ENCODE peak calls at places on chromosome 5, in five cellular contexts. One of them, this sample, is unnamed.

GRCh38 chr5:81181576-81182316 is 51.4 kb upstream of the CKMT2 start:
- DNase-seq in Kasumi-1: peak; percentile 23
- DNase-seq in stimulated activated naive CD8-positive, alpha-beta T cell treated with anti-CD3 and anti-CD28 coated beads, Interleukin-15, amount 100 ng/mL, for 72 hours: no peak
- DNase-seq in astrocyte of the cerebellum: no peak
- DNase-seq in H1: no peak
- DNase-seq in this sample: no peak

GRCh38 chr5:67493676-67494075 is 297.1 kb upstream of the CD180 start:
- DNase-seq in Kasumi-1: peak; percentile 35
- DNase-seq in stimulated activated naive CD8-positive, alpha-beta T cell treated with anti-CD3 and anti-CD28 coated beads, Interleukin-15, amount 100 ng/mL, for 72 hours: no peak
- DNase-seq in astrocyte of the cerebellum: no peak
- DNase-seq in H1: no peak
- DNase-seq in this sample: peak; percentile 1

GRCh38 chr5:180115326-180116076 is 43.9 kb upstream of the RNF130 start:
- DNase-seq in Kasumi-1: no peak
- DNase-seq in stimulated activated naive CD8-positive, alpha-beta T cell treated with anti-CD3 and anti-CD28 coated beads, Interleukin-15, amount 100 ng/mL, for 72 hours: no peak
- DNase-seq in astrocyte of the cerebellum: no peak
- DNase-seq in H1: no peak
- DNase-seq in this sample: no peak

GRCh38 chr5:84382363-84383295 is 2.1 kb downstream of the EDIL3 start:
- DNase-seq in Kasumi-1: peak; percentile 6
- DNase-seq in stimulated activated naive CD8-positive, alpha-beta T cell treated with anti-CD3 and anti-CD28 coated beads, Interleukin-15, amount 100 ng/mL, for 72 hours: no peak
- DNase-seq in astrocyte of the cerebellum: no peak
- DNase-seq in H1: no peak
- DNase-seq in this sample: peak; percentile 39

GRCh38 chr5:170360712-170361501 is 28.3 kb downstream of the KCNMB1 start:
- DNase-seq in Kasumi-1: peak; percentile 67
- DNase-seq in stimulated activated naive CD8-positive, alpha-beta T cell treated with anti-CD3 and anti-CD28 coated beads, Interleukin-15, amount 100 ng/mL, for 72 hours: no peak
- DNase-seq in astrocyte of the cerebellum: no peak
- DNase-seq in H1: no peak
- DNase-seq in this sample: no peak

GRCh38 chr5:141349917-141350619 is at the start of gene PCDHGB1:
- DNase-seq in Kasumi-1: no peak
- DNase-seq in stimulated activated naive CD8-positive, alpha-beta T cell treated with anti-CD3 and anti-CD28 coated beads, Interleukin-15, amount 100 ng/mL, for 72 hours: no peak
- DNase-seq in astrocyte of the cerebellum: no peak
- DNase-seq in H1: no peak
- DNase-seq in this sample: peak; percentile 76

GRCh38 chr5:141084487-141084989 is 9.9 kb upstream of the PCDHB2 start:
- DNase-seq in Kasumi-1: no peak
- DNase-seq in stimulated activated naive CD8-positive, alpha-beta T cell treated with anti-CD3 and anti-CD28 coated beads, Interleukin-15, amount 100 ng/mL, for 72 hours: peak; percentile 24
- DNase-seq in astrocyte of the cerebellum: no peak
- DNase-seq in H1: peak; percentile 44
- DNase-seq in this sample: peak; percentile 52

GRCh38 chr5:1133510-1134255 is 21.8 kb upstream of the SLC12A7 start:
- DNase-seq in Kasumi-1: no peak
- DNase-seq in stimulated activated naive CD8-positive, alpha-beta T cell treated with anti-CD3 and anti-CD28 coated beads, Interleukin-15, amount 100 ng/mL, for 72 hours: no peak
- DNase-seq in astrocyte of the cerebellum: no peak
- DNase-seq in H1: no peak
- DNase-seq in this sample: no peak

GRCh38 chr5:17918373-17919104 is 284.3 kb downstream of the TAF11L14 start:
- DNase-seq in Kasumi-1: no peak
- DNase-seq in stimulated activated naive CD8-positive, alpha-beta T cell treated with anti-CD3 and anti-CD28 coated beads, Interleukin-15, amount 100 ng/mL, for 72 hours: no peak
- DNase-seq in astrocyte of the cerebellum: peak; percentile 68
- DNase-seq in H1: peak; percentile 19
- DNase-seq in this sample: no peak

GRCh38 chr5:68405026-68405684 is 189.6 kb downstream of the PIK3R1 start:
- DNase-seq in Kasumi-1: no peak
- DNase-seq in stimulated activated naive CD8-positive, alpha-beta T cell treated with anti-CD3 and anti-CD28 coated beads, Interleukin-15, amount 100 ng/mL, for 72 hours: no peak
- DNase-seq in astrocyte of the cerebellum: no peak
- DNase-seq in H1: no peak
- DNase-seq in this sample: peak; percentile 52

This sample was measured in ELR.